ENCODE peak calls at places on chromosomes 11 and 22, in four cellular contexts. H is colonic mucosa, O is endodermal cell, R is AG09319. E is an unnamed sample.

GRCh38 chr22:48382197-48382596 is 1445.5 kb downstream of the BRD1 start:
- DNase-seq in R (no peak), O (peak), H (no peak), E (no peak)

GRCh38 chr22:44729391-44730012 is 22.9 kb upstream of the ARHGAP8 start:
- DNase-seq in H (no peak), O (no peak), R (peak), E (peak)

GRCh38 chr11:47355283-47356128 is 3.0 kb upstream of the MYBPC3 start:
- DNase-seq in R (peak), O (peak), H (peak), E (peak)

GRCh38 chr11:121767433-121767832 is 314.7 kb upstream of the SORL1-AS1 start:
- DNase-seq in H (no peak), R (no peak), O (no peak), E (no peak)

GRCh38 chr11:99068832-99069231 is 48.1 kb downstream of the CNTN5 start:
- DNase-seq in O (no peak), H (no peak), R (no peak), E (no peak)

GRCh38 chr11:107916671-107917241 is 11.5 kb upstream of the RAB39A start:
- DNase-seq in R (no peak), H (peak), O (peak), E (no peak)

GRCh38 chr11:94128746-94129504 is at the start of gene PANX1:
- DNase-seq in R (peak), O (peak), H (peak), E (peak)

GRCh38 chr22:20211997-20212753 is 55.9 kb downstream of the RTN4R start:
- DNase-seq in O (no peak), H (no peak), R (no peak), E (peak)

GRCh38 chr11:7597620-7598019 is 75.7 kb downstream of the CYB5R2 start:
- DNase-seq in H (peak), O (no peak), R (no peak), E (peak)

GRCh38 chr11:130050272-130050671 is 19.4 kb upstream of the APLP2 start:
- DNase-seq in O (no peak), H (no peak), R (no peak), E (no peak)

GRCh38 chr22:29512031-29512430 is 32.0 kb downstream of the NEFH start:
- DNase-seq in R (no peak), O (no peak), H (no peak), E (no peak)

GRCh38 chr11:128471138-128471661 is 116.2 kb downstream of the ETS1 start:
- DNase-seq in O (no peak), H (no peak), R (no peak), E (no peak)

GRCh38 chr22:50218996-50219727 is 18.4 kb downstream of the SELENOO start:
- DNase-seq in R (peak), H (peak), O (peak), E (peak)

GRCh38 chr22:50220603-50221409 is 20.0 kb downstream of the SELENOO start:
- DNase-seq in O (peak), R (no peak), H (no peak), E (no peak)

GRCh38 chr22:50218153-50218995 is 17.6 kb downstream of the SELENOO start:
- DNase-seq in R (no peak), H (no peak), O (peak), E (no peak)

GRCh38 chr22:50221410-50222300 is 20.8 kb downstream of the SELENOO start:
- DNase-seq in H (no peak), R (no peak), O (peak), E (no peak)

DNA sequence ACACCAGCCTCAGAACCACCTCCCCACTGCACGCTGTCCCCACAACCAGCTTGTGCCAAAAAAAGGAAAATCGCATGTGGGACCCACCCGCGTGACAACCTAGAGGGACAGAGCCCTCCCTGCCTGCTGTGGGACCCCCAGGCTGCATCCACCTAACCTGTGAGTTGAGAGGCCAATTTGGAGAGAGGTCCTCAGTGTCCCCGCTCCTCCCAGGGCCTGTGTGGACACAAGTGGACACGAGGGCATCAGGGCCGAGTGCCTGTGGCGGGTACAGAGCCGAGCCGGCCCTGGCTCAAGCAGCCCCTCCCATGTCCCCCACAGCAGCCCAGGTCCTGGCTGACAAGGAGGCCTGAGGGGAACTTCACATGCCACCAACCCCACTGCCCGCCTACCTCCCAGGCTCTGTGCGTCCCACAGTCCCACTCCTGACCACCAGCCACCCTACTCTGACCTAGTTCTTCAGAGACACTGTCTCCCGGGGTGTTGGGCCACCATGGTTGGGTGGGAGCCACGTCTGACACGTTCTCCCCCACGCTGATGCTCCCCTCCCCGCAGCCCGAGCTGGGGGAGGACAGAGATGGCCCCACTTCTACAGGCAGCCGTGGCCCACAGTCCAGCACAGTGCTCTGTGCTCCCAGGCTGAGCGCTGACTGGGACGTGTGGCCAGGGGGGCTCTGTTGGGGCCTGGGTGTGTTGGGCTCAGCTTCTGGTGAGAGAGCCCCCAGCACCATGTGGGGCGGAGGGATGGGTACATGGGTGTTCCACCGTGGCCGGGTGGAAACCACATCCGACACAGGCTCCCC is 19.2 kb downstream of the SELENOO start:
- DNase-seq in H (no peak), O (peak), R (no peak), E (no peak)
- TF ChIP-seq CTCF in H (no peak), O (no peak), R (no peak), E (no peak)

DNA sequence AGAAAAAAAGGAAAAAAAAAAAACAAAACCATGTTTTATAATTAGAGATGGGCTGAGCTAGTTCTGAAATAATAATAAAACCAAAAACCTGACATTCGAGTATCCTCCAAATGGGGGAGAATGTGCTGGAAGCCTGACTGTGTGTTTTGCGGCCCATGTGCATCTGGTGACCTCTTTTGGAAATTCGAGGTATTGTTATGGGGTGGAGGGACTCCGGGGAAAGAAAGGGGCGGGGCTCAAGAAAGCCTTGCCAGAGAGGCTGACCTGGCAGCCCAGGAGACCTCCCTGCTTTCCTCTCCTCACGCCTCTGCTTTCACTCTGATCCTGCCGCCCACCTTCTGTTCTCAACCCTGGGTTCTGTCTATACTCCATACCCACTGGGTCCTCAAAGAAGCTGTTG is 72.9 kb downstream of the CTTN start:
- DNase-seq in R (no peak), H (no peak), O (peak), E (no peak)
- TF ChIP-seq CTCF in R (peak), H (no peak), O (peak), E (no peak)

GRCh38 chr11:83222499-83222898 is 29.0 kb downstream of the ANKRD42 start:
- DNase-seq in R (no peak), H (no peak), O (no peak), E (no peak)

GRCh38 chr11:83220279-83220678 is 26.8 kb downstream of the ANKRD42 start:
- DNase-seq in O (peak), R (no peak), H (no peak), E (no peak)

GRCh38 chr11:83221694-83222093 is 28.2 kb downstream of the ANKRD42 start:
- DNase-seq in H (no peak), R (no peak), O (no peak), E (no peak)

GRCh38 chr11:83223457-83223856 is 29.9 kb downstream of the ANKRD42 start:
- DNase-seq in R (no peak), H (no peak), O (no peak), E (no peak)

DNA sequence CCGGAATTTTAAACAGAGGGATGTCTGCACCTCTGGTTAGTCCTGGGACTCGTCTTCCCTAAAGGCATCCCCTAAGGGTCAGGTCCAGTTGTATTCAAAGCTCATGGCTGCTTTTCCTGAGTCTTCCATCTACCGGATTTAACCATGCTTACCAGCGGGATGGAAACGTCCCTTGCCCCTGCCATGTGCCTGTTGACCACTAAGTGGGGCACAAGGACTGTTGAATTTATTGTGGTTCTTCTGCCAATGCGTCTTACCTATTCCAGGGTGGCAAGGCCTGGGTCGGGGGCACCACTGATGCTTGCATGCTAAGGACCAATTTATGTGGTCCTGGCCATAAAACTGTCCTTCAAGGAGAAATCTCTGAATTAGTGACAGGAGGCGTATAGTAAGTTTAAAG is 25.6 kb downstream of the ANKRD42 start:
- DNase-seq in R (no peak), O (peak), H (no peak), E (no peak)
- TF ChIP-seq CTCF in R (no peak), O (peak), H (no peak), E (no peak)

DNA sequence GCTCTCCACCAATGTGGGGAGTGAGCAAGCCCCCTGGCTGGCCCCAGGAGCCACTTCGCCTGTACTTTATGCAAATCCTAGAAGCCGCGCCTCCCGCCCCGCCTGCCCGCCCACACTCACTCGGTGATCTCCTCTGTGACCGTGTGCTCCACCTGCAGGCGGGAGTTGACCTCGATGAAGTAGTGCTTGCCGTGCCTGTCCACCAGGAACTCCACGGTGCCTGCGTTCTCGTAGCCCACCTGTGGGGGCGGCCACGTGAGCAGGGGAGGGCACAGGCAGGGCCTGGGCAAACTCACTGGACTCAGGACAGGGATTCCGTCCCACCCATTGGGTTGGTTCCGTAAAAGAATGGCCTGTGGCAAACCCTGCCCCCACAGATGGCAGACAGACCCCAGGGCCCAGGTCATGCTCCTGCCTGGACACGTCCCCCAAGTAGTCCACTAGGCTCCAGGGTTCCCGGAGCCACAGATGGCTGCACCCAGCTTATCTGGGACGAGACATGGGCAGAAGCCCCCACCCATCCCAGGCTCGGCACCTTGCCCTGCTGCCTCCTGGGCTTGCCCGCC is 11.9 kb downstream of the LRFN4 start:
- DNase-seq in R (no peak), H (peak), O (peak), E (peak)
- TF ChIP-seq CTCF in R (no peak), H (peak), O (peak), E (no peak)

GRCh38 chr11:69598147-69598546 is 42.8 kb upstream of the CCND1 start:
- DNase-seq in O (peak), H (no peak), R (no peak), E (no peak)
- TF ChIP-seq CTCF in O (peak), H (no peak), R (no peak), E (no peak)

GRCh38 chr11:13667795-13668101 is 720 bp upstream of the FAR1 start:
- DNase-seq in R (no peak), O (no peak), H (no peak), E (no peak)
- TF ChIP-seq CTCF in R (no peak), O (no peak), H (no peak), E (no peak)

GRCh38 chr11:32870676-32871075 is 21.9 kb upstream of the QSER1 start:
- DNase-seq in H (no peak), O (peak), R (no peak), E (no peak)
- TF ChIP-seq CTCF in H (no peak), O (peak), R (peak), E (no peak)

GRCh38 chr11:116446542-116446941 is 326.2 kb downstream of the BUD13 start:
- DNase-seq in H (no peak), O (no peak), R (no peak), E (no peak)
- TF ChIP-seq CTCF in H (no peak), O (no peak), R (no peak), E (no peak)

DNA sequence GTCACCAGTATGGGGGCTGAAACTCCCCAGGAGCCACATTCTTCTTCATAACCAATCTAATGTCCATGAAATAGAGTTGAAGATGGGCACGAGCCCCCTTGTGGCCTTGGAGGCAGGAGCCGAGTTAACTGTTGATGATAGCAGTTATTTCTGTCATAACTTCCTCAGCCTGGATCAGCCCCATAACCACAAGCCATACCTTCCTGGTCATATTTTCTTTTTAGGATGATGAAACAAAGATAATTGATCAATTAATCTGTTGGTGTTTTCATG is 65.0 kb upstream of the TTC12 start:
- DNase-seq in H (no peak), R (no peak), O (peak), E (no peak)
- TF ChIP-seq CTCF in H (no peak), R (peak), O (peak), E (no peak)

GRCh38 chr22:22552630-22553029 is 6.4 kb downstream of the PRAME start:
- DNase-seq in O (peak), R (no peak), H (no peak), E (no peak)
- TF ChIP-seq CTCF in O (peak), R (no peak), H (no peak), E (no peak)